ENCODE peak calls at places on chromosomes 7 and 10, in nine cellular contexts. B is RKO; H is stimulated activated naive CD8-positive, alpha-beta T cell treated with anti-CD3 and anti-CD28 coated beads, Interleukin-15, amount 100 ng/mL, for 72 hours; W is amygdala; Y is astrocyte of the spinal cord; C is NT2/D1; G is cardiac fibroblast; V is upper lobe of right lung; L is naive thymus-derived CD4-positive, alpha-beta T cell. Z is an unnamed sample.

GRCh38 chr7:120981888-120982615 is 6.5 kb upstream of the CPED1 start:
- DNase-seq in L (no peak), Y (peak; percentile 76), W (no peak), H (no peak), G (peak; percentile 47), B (peak; percentile 67), C (no peak), V (no peak), Z (no peak)

GRCh38 chr10:13518076-13518692 is 10.6 kb downstream of the BEND7 start:
- DNase-seq in B (no peak), Y (peak; percentile 21), W (no peak), C (no peak), L (no peak), H (no peak), G (peak; percentile 37), V (no peak), Z (no peak)

GRCh38 chr7:140650367-140650766 is 9.8 kb upstream of the DENND2A start:
- DNase-seq in V (peak; percentile 18), H (no peak), G (no peak), L (no peak), W (no peak), B (no peak), C (no peak), Y (no peak), Z (no peak)

GRCh38 chr7:35697414-35698175 is 2.7 kb upstream of the HERPUD2 start:
- DNase-seq in G (peak; percentile 59), V (no peak), C (no peak), L (no peak), B (peak; percentile 57), Y (peak; percentile 43), H (no peak), W (no peak), Z (peak; percentile 49)

GRCh38 chr7:143408686-143409551 is at the start of gene EPHA1:
- DNase-seq in V (peak; percentile 85), B (no peak), Y (no peak), L (peak; percentile 62), C (peak; percentile 67), G (no peak), W (no peak), H (peak; percentile 22), Z (no peak)

GRCh38 chr10:125768217-125768616 is 7.4 kb downstream of the MMP21 start:
- DNase-seq in G (peak; percentile 50), B (no peak), C (no peak), V (no peak), H (no peak), L (no peak), W (no peak), Y (peak; percentile 15), Z (no peak)

GRCh38 chr7:5283421-5284303 is 919 bp downstream of the SLC29A4 start:
- DNase-seq in C (no peak), B (no peak), L (no peak), Y (no peak), W (no peak), H (no peak), G (no peak), V (no peak), Z (peak; percentile 32)

GRCh38 chr10:72794260-72794659 is 99.3 kb upstream of the OIT3 start:
- DNase-seq in Y (peak; percentile 26), B (no peak), H (no peak), G (peak; percentile 32), V (no peak), W (no peak), L (no peak), C (no peak), Z (peak; percentile 27)

GRCh38 chr10:108801775-108802516 is 1121.4 kb downstream of the XPNPEP1 start:
- DNase-seq in L (no peak), V (no peak), B (no peak), C (no peak), Y (peak; percentile 68), W (no peak), G (peak; percentile 5), H (no peak), Z (no peak)

GRCh38 chr10:26863677-26864076 is 2.9 kb upstream of the ABI1 start:
- DNase-seq in L (no peak), G (no peak), C (no peak), V (no peak), W (no peak), B (no peak), H (no peak), Y (no peak), Z (no peak)

GRCh38 chr7:11193131-11193867 is 219.6 kb downstream of the PHF14 start:
- DNase-seq in H (no peak), L (no peak), G (peak; percentile 67), V (peak; percentile 68), W (no peak), C (peak; percentile 74), Y (peak; percentile 45), B (no peak), Z (no peak)

GRCh38 chr7:73971315-73971700 is 56.7 kb upstream of the ELN start:
- DNase-seq in G (no peak), B (no peak), H (no peak), Y (no peak), L (no peak), V (no peak), W (no peak), C (no peak), Z (no peak)

GRCh38 chr7:42010751-42011150 is 226.3 kb downstream of the GLI3 start:
- DNase-seq in L (no peak), W (no peak), V (no peak), G (no peak), Y (no peak), C (no peak), H (no peak), B (no peak), Z (no peak)

GRCh38 chr10:102770792-102771191 is 27.0 kb downstream of the WBP1L start:
- DNase-seq in Y (no peak), L (no peak), C (no peak), H (no peak), V (no peak), W (no peak), G (no peak), B (no peak), Z (no peak)

GRCh38 chr10:73873843-73874215 is 526 bp downstream of the CAMK2G start:
- DNase-seq in Y (no peak), B (no peak), V (peak; percentile 68), G (no peak), W (no peak), C (no peak), H (no peak), L (no peak), Z (no peak)

GRCh38 chr10:7767209-7767608 is 20.6 kb downstream of the KIN start:
- DNase-seq in B (peak; percentile 25), V (no peak), C (no peak), H (no peak), Y (peak; percentile 86), G (peak; percentile 59), L (no peak), W (no peak), Z (no peak)

GRCh38 chr10:8144496-8144895 is 90.0 kb downstream of the GATA3 start:
- DNase-seq in V (no peak), C (no peak), H (no peak), Y (no peak), G (no peak), B (no peak), W (no peak), L (no peak), Z (no peak)

GRCh38 chr7:100580466-100581283 is 5.3 kb downstream of the LRCH4 start:
- DNase-seq in G (no peak), V (peak; percentile 62), W (no peak), C (no peak), L (no peak), H (no peak), B (no peak), Y (no peak), Z (no peak)

GRCh38 chr10:46283217-46283944 is 3.4 kb upstream of the ANTXRL start:
- DNase-seq in C (no peak), L (no peak), H (no peak), V (no peak), B (no peak), Y (no peak), W (no peak), G (no peak), Z (no peak)

GRCh38 chr7:44185729-44186128 is 3.5 kb downstream of the GCK start:
- DNase-seq in B (no peak), W (no peak), H (no peak), L (no peak), C (no peak), G (no peak), Y (no peak), V (peak; percentile 54), Z (no peak)

GRCh38 chr10:62077330-62078015 is 176.0 kb downstream of the ARID5B start:
- DNase-seq in W (no peak), G (no peak), H (no peak), V (no peak), C (no peak), Y (no peak), L (no peak), B (no peak), Z (no peak)

GRCh38 chr7:57685418-57685817 is 235.4 kb downstream of the ZNF716 start:
- DNase-seq in Y (no peak), W (no peak), V (no peak), L (no peak), C (no peak), H (no peak), B (no peak), G (no peak), Z (no peak)

GRCh38 chr7:83413425-83413824 is 235.5 kb downstream of the SEMA3E start:
- DNase-seq in C (no peak), L (no peak), Y (peak; percentile 6), W (no peak), G (peak; percentile 48), V (no peak), H (no peak), B (no peak), Z (no peak)

GRCh38 chr10:31940839-31941653 is 12.4 kb upstream of the ARHGAP12 start:
- DNase-seq in C (no peak), L (no peak), V (no peak), G (peak; percentile 86), B (peak; percentile 100), Y (peak; percentile 94), H (no peak), W (no peak), Z (peak; percentile 94)

GRCh38 chr7:131486346-131486745 is 70.1 kb downstream of the PODXL start:
- DNase-seq in H (no peak), Y (no peak), L (no peak), W (no peak), G (peak; percentile 15), B (no peak), C (no peak), V (no peak), Z (no peak)

GRCh38 chr10:90354914-90355313 is 502.9 kb downstream of the HTR7 start:
- DNase-seq in B (no peak), H (no peak), V (no peak), W (no peak), C (no peak), L (no peak), G (no peak), Y (no peak), Z (no peak)

GRCh38 chr10:124315599-124316270 is 103.0 kb downstream of the OAT start:
- DNase-seq in V (no peak), C (no peak), B (no peak), G (no peak), W (no peak), Y (peak; percentile 3), H (no peak), L (no peak), Z (no peak)

GRCh38 chr7:138527746-138528223 is 67.7 kb downstream of the TRIM24 start:
- DNase-seq in V (no peak), Y (peak; percentile 17), G (peak; percentile 23), W (no peak), C (no peak), B (no peak), H (no peak), L (peak; percentile 3), Z (peak; percentile 24)

GRCh38 chr7:51316666-51317581 is at the start of gene COBL:
- DNase-seq in C (peak; percentile 51), V (peak; percentile 82), L (no peak), W (no peak), H (no peak), B (peak; percentile 62), Y (no peak), G (peak; percentile 3), Z (peak; percentile 54)

GRCh38 chr10:32070645-32071044 is 14.4 kb upstream of the KIF5B start:
- DNase-seq in G (no peak), H (no peak), Y (no peak), C (no peak), W (no peak), B (no peak), V (no peak), L (no peak), Z (no peak)

GRCh38 chr10:49474901-49475300 is 64.0 kb downstream of the ERCC6 start:
- DNase-seq in H (no peak), B (peak; percentile 57), W (no peak), C (no peak), L (no peak), V (no peak), G (no peak), Y (no peak), Z (no peak)